ENCODE peak calls at places on chromosomes 12 and 14, in six cellular contexts. One of them, this sample, is unnamed.
A peak's percentile ranks its signal among the peaks of the same experiment; 100 is the strongest.

GRCh38 chr12:108642899-108643654 is 9.4 kb upstream of the SELPLG start:
- DNase-seq in thyroid gland: no peak
- DNase-seq in CD4-positive, alpha-beta memory T cell: no peak
- DNase-seq in cardiac muscle cell: no peak
- DNase-seq in PC-3: no peak
- DNase-seq in K562: no peak
- DNase-seq in this sample: no peak

GRCh38 chr12:121918679-121919038 is 267 bp downstream of the CFAP251 start:
- DNase-seq in thyroid gland: peak; percentile 35
- DNase-seq in CD4-positive, alpha-beta memory T cell: no peak
- DNase-seq in cardiac muscle cell: no peak
- DNase-seq in PC-3: no peak
- DNase-seq in K562: no peak
- DNase-seq in this sample: no peak

GRCh38 chr12:9122166-9122609 is 6.5 kb upstream of the A2M start:
- DNase-seq in thyroid gland: no peak
- DNase-seq in CD4-positive, alpha-beta memory T cell: no peak
- DNase-seq in cardiac muscle cell: no peak
- DNase-seq in PC-3: no peak
- DNase-seq in K562: no peak
- DNase-seq in this sample: no peak

GRCh38 chr12:67621112-67621511 is 27.4 kb upstream of the DYRK2 start:
- DNase-seq in thyroid gland: no peak
- DNase-seq in CD4-positive, alpha-beta memory T cell: no peak
- DNase-seq in cardiac muscle cell: no peak
- DNase-seq in PC-3: no peak
- DNase-seq in K562: no peak
- DNase-seq in this sample: no peak

GRCh38 chr12:113798552-113798951 is 167.6 kb downstream of the RBM19 start:
- DNase-seq in thyroid gland: no peak
- DNase-seq in CD4-positive, alpha-beta memory T cell: no peak
- DNase-seq in cardiac muscle cell: no peak
- DNase-seq in PC-3: no peak
- DNase-seq in K562: no peak
- DNase-seq in this sample: no peak

GRCh38 chr12:66629138-66629880 is 49.6 kb downstream of the GRIP1 start:
- DNase-seq in thyroid gland: no peak
- DNase-seq in CD4-positive, alpha-beta memory T cell: no peak
- DNase-seq in cardiac muscle cell: peak; percentile 25
- DNase-seq in PC-3: no peak
- DNase-seq in K562: no peak
- DNase-seq in this sample: no peak

GRCh38 chr12:18151036-18151435 is 61.0 kb upstream of the RERGL start:
- DNase-seq in thyroid gland: no peak
- DNase-seq in CD4-positive, alpha-beta memory T cell: no peak
- DNase-seq in cardiac muscle cell: no peak
- DNase-seq in PC-3: no peak
- DNase-seq in K562: no peak
- DNase-seq in this sample: no peak

GRCh38 chr12:123055281-123055766 is 74.8 kb downstream of the ARL6IP4 start:
- DNase-seq in thyroid gland: no peak
- DNase-seq in CD4-positive, alpha-beta memory T cell: no peak
- DNase-seq in cardiac muscle cell: no peak
- DNase-seq in PC-3: no peak
- DNase-seq in K562: no peak
- DNase-seq in this sample: no peak

GRCh38 chr12:26632746-26633145 is 200.2 kb downstream of the ITPR2 start:
- DNase-seq in thyroid gland: no peak
- DNase-seq in CD4-positive, alpha-beta memory T cell: no peak
- DNase-seq in cardiac muscle cell: no peak
- DNase-seq in PC-3: no peak
- DNase-seq in K562: no peak
- DNase-seq in this sample: no peak

GRCh38 chr12:59389968-59390576 is 205.8 kb upstream of the SLC16A7 start:
- DNase-seq in thyroid gland: no peak
- DNase-seq in CD4-positive, alpha-beta memory T cell: no peak
- DNase-seq in cardiac muscle cell: no peak
- DNase-seq in PC-3: no peak
- DNase-seq in K562: no peak
- DNase-seq in this sample: no peak

GRCh38 chr12:31019561-31020308 is 53.9 kb upstream of the DDX11 start:
- DNase-seq in thyroid gland: no peak
- DNase-seq in CD4-positive, alpha-beta memory T cell: no peak
- DNase-seq in cardiac muscle cell: no peak
- DNase-seq in PC-3: no peak
- DNase-seq in K562: no peak
- DNase-seq in this sample: no peak

GRCh38 chr12:109539508-109539907 is 33.8 kb downstream of the MMAB start:
- DNase-seq in thyroid gland: no peak
- DNase-seq in CD4-positive, alpha-beta memory T cell: no peak
- DNase-seq in cardiac muscle cell: no peak
- DNase-seq in PC-3: peak; percentile 83
- DNase-seq in K562: no peak
- DNase-seq in this sample: no peak

GRCh38 chr12:47636908-47637780 is 68.7 kb downstream of the RPAP3 start:
- DNase-seq in thyroid gland: no peak
- DNase-seq in CD4-positive, alpha-beta memory T cell: peak; percentile 16
- DNase-seq in cardiac muscle cell: no peak
- DNase-seq in PC-3: peak; percentile 77
- DNase-seq in K562: no peak
- DNase-seq in this sample: peak; percentile 71

GRCh38 chr12:62717636-62718035 is 217.3 kb downstream of the PPM1H start:
- DNase-seq in thyroid gland: no peak
- DNase-seq in CD4-positive, alpha-beta memory T cell: no peak
- DNase-seq in cardiac muscle cell: no peak
- DNase-seq in PC-3: no peak
- DNase-seq in K562: no peak
- DNase-seq in this sample: no peak

GRCh38 chr12:130423136-130423535 is 85.4 kb downstream of the PIWIL1 start:
- DNase-seq in thyroid gland: no peak
- DNase-seq in CD4-positive, alpha-beta memory T cell: no peak
- DNase-seq in cardiac muscle cell: no peak
- DNase-seq in PC-3: no peak
- DNase-seq in K562: no peak
- DNase-seq in this sample: no peak

GRCh38 chr12:39127401-39127800 is 222.0 kb upstream of the CPNE8 start:
- DNase-seq in thyroid gland: no peak
- DNase-seq in CD4-positive, alpha-beta memory T cell: no peak
- DNase-seq in cardiac muscle cell: no peak
- DNase-seq in PC-3: peak; percentile 91
- DNase-seq in K562: no peak
- DNase-seq in this sample: no peak

GRCh38 chr14:100473249-100473648 is 114.0 kb downstream of the BEGAIN start:
- DNase-seq in thyroid gland: no peak
- DNase-seq in CD4-positive, alpha-beta memory T cell: no peak
- DNase-seq in cardiac muscle cell: no peak
- DNase-seq in PC-3: no peak
- DNase-seq in K562: no peak
- DNase-seq in this sample: no peak

GRCh38 chr14:91889477-91890211 is 22.3 kb upstream of the TC2N start:
- DNase-seq in thyroid gland: peak; percentile 84
- DNase-seq in CD4-positive, alpha-beta memory T cell: no peak
- DNase-seq in cardiac muscle cell: no peak
- DNase-seq in PC-3: no peak
- DNase-seq in K562: no peak
- DNase-seq in this sample: no peak

GRCh38 chr14:39558525-39558924 is 126.3 kb upstream of the FBXO33 start:
- DNase-seq in thyroid gland: no peak
- DNase-seq in CD4-positive, alpha-beta memory T cell: no peak
- DNase-seq in cardiac muscle cell: no peak
- DNase-seq in PC-3: no peak
- DNase-seq in K562: no peak
- DNase-seq in this sample: no peak

GRCh38 chr14:68390731-68391130 is 402.1 kb downstream of the ZFP36L1 start:
- DNase-seq in thyroid gland: no peak
- DNase-seq in CD4-positive, alpha-beta memory T cell: no peak
- DNase-seq in cardiac muscle cell: no peak
- DNase-seq in PC-3: no peak
- DNase-seq in K562: no peak
- DNase-seq in this sample: no peak

GRCh38 chr14:72892879-72893635 is 844 bp downstream of the DPF3 start:
- DNase-seq in thyroid gland: peak; percentile 13
- DNase-seq in CD4-positive, alpha-beta memory T cell: peak; percentile 28
- DNase-seq in cardiac muscle cell: peak; percentile 46
- DNase-seq in PC-3: peak; percentile 38
- DNase-seq in K562: peak; percentile 43
- DNase-seq in this sample: peak; percentile 50

GRCh38 chr12:130764073-130764472 is 48.0 kb upstream of the RIMBP2 start:
- DNase-seq in thyroid gland: no peak
- DNase-seq in CD4-positive, alpha-beta memory T cell: no peak
- DNase-seq in cardiac muscle cell: peak; percentile 13
- DNase-seq in PC-3: peak; percentile 31
- DNase-seq in K562: no peak
- DNase-seq in this sample: no peak

GRCh38 chr12:52992699-52993557 is 13.3 kb upstream of the EIF4B start:
- DNase-seq in thyroid gland: no peak
- DNase-seq in CD4-positive, alpha-beta memory T cell: no peak
- DNase-seq in cardiac muscle cell: no peak
- DNase-seq in PC-3: peak; percentile 83
- DNase-seq in K562: peak; percentile 63
- DNase-seq in this sample: no peak

GRCh38 chr12:7859552-7859951 is 13.2 kb downstream of the SLC2A14 start:
- DNase-seq in thyroid gland: no peak
- DNase-seq in CD4-positive, alpha-beta memory T cell: no peak
- DNase-seq in cardiac muscle cell: no peak
- DNase-seq in PC-3: no peak
- DNase-seq in K562: no peak
- DNase-seq in this sample: no peak

GRCh38 chr12:113684053-113684907 is 212.6 kb upstream of the LHX5 start:
- DNase-seq in thyroid gland: no peak
- DNase-seq in CD4-positive, alpha-beta memory T cell: no peak
- DNase-seq in cardiac muscle cell: no peak
- DNase-seq in PC-3: peak; percentile 53
- DNase-seq in K562: no peak
- DNase-seq in this sample: no peak

GRCh38 chr12:52284562-52285171 is 6.7 kb downstream of the KRT81 start:
- DNase-seq in thyroid gland: no peak
- DNase-seq in CD4-positive, alpha-beta memory T cell: no peak
- DNase-seq in cardiac muscle cell: no peak
- DNase-seq in PC-3: peak; percentile 54
- DNase-seq in K562: no peak
- DNase-seq in this sample: no peak

GRCh38 chr12:133124674-133125073 is 5.4 kb downstream of the ZNF891 start:
- DNase-seq in thyroid gland: no peak
- DNase-seq in CD4-positive, alpha-beta memory T cell: no peak
- DNase-seq in cardiac muscle cell: no peak
- DNase-seq in PC-3: no peak
- DNase-seq in K562: no peak
- DNase-seq in this sample: no peak
- H3K9me3 ChIP-seq in thyroid gland: peaks cover 12% of the 10 kb centered on the region
- H3K9me3 ChIP-seq in CD4-positive, alpha-beta memory T cell: peaks cover 16% of the 10 kb centered on the region
- H3K9me3 ChIP-seq in cardiac muscle cell: peaks cover 14% of the 10 kb centered on the region
- H3K9me3 ChIP-seq in PC-3: peaks cover 78% of the 10 kb centered on the region
- H3K9me3 ChIP-seq in K562: peaks cover 25% of the 10 kb centered on the region
- H3K9me3 ChIP-seq in this sample: peaks cover 6% of the 10 kb centered on the region

GRCh38 chr14:103056322-103057027 is 874 bp downstream of the CDC42BPB start:
- DNase-seq in thyroid gland: peak; percentile 64
- DNase-seq in CD4-positive, alpha-beta memory T cell: no peak
- DNase-seq in cardiac muscle cell: peak; percentile 70
- DNase-seq in PC-3: peak; percentile 71
- DNase-seq in K562: peak; percentile 66
- DNase-seq in this sample: peak; percentile 91
- H3K4me3 ChIP-seq in thyroid gland: peak overlapping the region; percentile 22
- H3K4me3 ChIP-seq in CD4-positive, alpha-beta memory T cell: no peak overlapping the region
- H3K4me3 ChIP-seq in cardiac muscle cell: peak overlapping the region; percentile 92
- H3K4me3 ChIP-seq in PC-3: peak overlapping the region; percentile 92
- H3K4me3 ChIP-seq in K562: peak overlapping the region; percentile 55
- H3K4me3 ChIP-seq in this sample: peak overlapping the region; percentile 76

GRCh38 chr14:61540931-61541330 is 154.4 kb upstream of the HIF1A start:
- DNase-seq in thyroid gland: no peak
- DNase-seq in CD4-positive, alpha-beta memory T cell: no peak
- DNase-seq in cardiac muscle cell: no peak
- DNase-seq in PC-3: no peak
- DNase-seq in K562: no peak
- DNase-seq in this sample: no peak
- H3K4me1 ChIP-seq in thyroid gland: peaks cover 63% of the 10 kb centered on the region
- H3K4me1 ChIP-seq in CD4-positive, alpha-beta memory T cell: no peaks in the 10 kb centered on the region
- H3K4me1 ChIP-seq in cardiac muscle cell: peaks cover 24% of the 10 kb centered on the region
- H3K4me1 ChIP-seq in PC-3: peaks cover 34% of the 10 kb centered on the region
- H3K4me1 ChIP-seq in K562: peaks cover 11% of the 10 kb centered on the region
- H3K4me1 ChIP-seq in this sample: no peaks in the 10 kb centered on the region

DNA sequence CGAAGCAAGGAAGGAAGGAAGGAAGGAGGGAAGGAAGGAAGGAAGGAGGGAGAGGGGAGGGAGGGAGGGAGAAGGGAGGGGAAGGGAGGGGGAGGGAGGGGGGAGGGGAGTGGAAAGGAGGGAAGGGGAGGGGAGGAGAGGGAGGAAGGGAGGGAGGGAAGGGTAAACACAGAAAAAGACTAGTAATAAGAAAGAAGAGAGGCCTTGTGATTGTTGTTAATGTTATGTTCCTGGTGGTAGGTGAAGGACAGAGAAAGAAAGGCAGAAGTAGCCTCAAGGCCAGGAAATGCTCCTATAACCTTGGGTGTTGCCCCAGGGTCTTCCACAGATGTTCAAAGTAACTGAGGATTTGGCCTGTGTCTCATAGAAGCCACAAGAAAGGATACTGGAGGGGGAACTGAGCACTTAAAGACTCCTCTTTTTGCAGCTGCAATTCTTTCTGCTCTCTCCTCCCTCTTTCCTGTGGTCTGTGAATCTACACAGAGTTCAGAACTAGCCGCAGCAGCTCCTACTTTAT is 164.2 kb downstream of the PRKD1 start:
- DNase-seq in thyroid gland: no peak
- DNase-seq in CD4-positive, alpha-beta memory T cell: no peak
- DNase-seq in cardiac muscle cell: no peak
- DNase-seq in PC-3: no peak
- DNase-seq in K562: no peak
- DNase-seq in this sample: no peak
- H3K9me3 ChIP-seq in thyroid gland: no peaks in the 10 kb centered on the region
- H3K9me3 ChIP-seq in CD4-positive, alpha-beta memory T cell: no peaks in the 10 kb centered on the region
- H3K9me3 ChIP-seq in cardiac muscle cell: no peaks in the 10 kb centered on the region
- H3K9me3 ChIP-seq in PC-3: no peaks in the 10 kb centered on the region
- H3K9me3 ChIP-seq in K562: no peaks in the 10 kb centered on the region
- H3K9me3 ChIP-seq in this sample: no peaks in the 10 kb centered on the region

GRCh38 chr12:48883305-48884171 is 17.9 kb upstream of the RND1 start:
- DNase-seq in thyroid gland: no peak
- DNase-seq in CD4-positive, alpha-beta memory T cell: no peak
- DNase-seq in cardiac muscle cell: no peak
- DNase-seq in PC-3: no peak
- DNase-seq in K562: no peak
- DNase-seq in this sample: no peak
- H3K4me3 ChIP-seq in thyroid gland: no peak overlapping the region
- H3K4me3 ChIP-seq in CD4-positive, alpha-beta memory T cell: no peak overlapping the region
- H3K4me3 ChIP-seq in cardiac muscle cell: no peak overlapping the region
- H3K4me3 ChIP-seq in PC-3: no peak overlapping the region
- H3K4me3 ChIP-seq in K562: no peak overlapping the region
- H3K4me3 ChIP-seq in this sample: no peak overlapping the region